ENCODE peak calls at places on chromosome 9, in five cellular contexts. U is neuronal stem cell, W is Panc1, S is tibial artery, V is BE2C. E is an unnamed sample. For H3K4me1, the result is how much of the 10 kb centered on the place peaks cover.

GRCh38 chr9:122379340-122379739 is 8.5 kb downstream of the PTGS1 start:
- DNase-seq in U (no peak), V (no peak), S (no peak), W (no peak), E (no peak)

GRCh38 chr9:110186254-110186653 is 21.7 kb downstream of the C9orf152 start:
- DNase-seq in W (no peak), U (no peak), S (no peak), V (no peak), E (no peak)

GRCh38 chr9:93830606-93831005 is 124.5 kb downstream of the BARX1 start:
- DNase-seq in S (no peak), U (no peak), W (no peak), V (no peak), E (no peak)

GRCh38 chr9:133120343-133121199 is 469 bp downstream of the RALGDS start:
- DNase-seq in S (no peak), U (no peak), W (no peak), V (peak), E (no peak)

GRCh38 chr9:129283705-129284606 is 105.9 kb upstream of the IER5L start:
- DNase-seq in S (peak), V (no peak), W (no peak), U (no peak), E (no peak)

GRCh38 chr9:117315236-117315635 is 99.6 kb downstream of the ASTN2 start:
- DNase-seq in V (no peak), W (no peak), S (no peak), U (no peak), E (peak)

GRCh38 chr9:75027187-75028107 is 646 bp downstream of the CARNMT1 start:
- DNase-seq in S (peak), U (no peak), W (no peak), V (peak), E (peak)

GRCh38 chr9:93818795-93819472 is 136.2 kb downstream of the BARX1 start:
- DNase-seq in W (no peak), S (no peak), U (no peak), V (no peak), E (no peak)

GRCh38 chr9:82539126-82539525 is 523.8 kb downstream of the RASEF start:
- DNase-seq in V (no peak), W (no peak), S (no peak), U (no peak), E (no peak)

GRCh38 chr9:34176089-34176488 is 2.8 kb upstream of the UBAP1 start:
- DNase-seq in W (no peak), V (no peak), U (no peak), S (no peak), E (no peak)

GRCh38 chr9:85599540-85600140 is 142.1 kb downstream of the AGTPBP1 start:
- DNase-seq in S (no peak), V (no peak), U (no peak), W (no peak), E (no peak)

GRCh38 chr9:100427366-100428263 is 672 bp downstream of the MSANTD3 start:
- DNase-seq in S (peak), U (peak), V (peak), W (no peak), E (peak)

GRCh38 chr9:78601957-78602565 is 305.1 kb downstream of the PSAT1 start:
- DNase-seq in W (peak), U (peak), S (no peak), V (peak), E (no peak)

GRCh38 chr9:106916491-106917235 is 53.7 kb downstream of the ZNF462 start:
- DNase-seq in V (no peak), U (no peak), S (no peak), W (peak), E (peak)

GRCh38 chr9:79581388-79581787 is 9.6 kb downstream of the TLE4 start:
- DNase-seq in S (no peak), U (no peak), W (no peak), V (peak), E (no peak)

GRCh38 chr9:124121725-124122124 is 110.2 kb downstream of the LHX2 start:
- DNase-seq in U (no peak), W (no peak), S (no peak), V (no peak), E (no peak)

GRCh38 chr9:37949576-37949975 is 45.6 kb upstream of the SLC25A51 start:
- DNase-seq in S (no peak), U (no peak), W (no peak), V (no peak), E (peak)

GRCh38 chr9:116695441-116695840 is 8.3 kb downstream of the TRIM32 start:
- DNase-seq in W (no peak), S (no peak), U (no peak), V (no peak), E (no peak)

GRCh38 chr9:111662851-111663823 is 1.7 kb downstream of the GNG10 start:
- DNase-seq in S (no peak), V (no peak), U (no peak), W (no peak), E (no peak)
- H3K4me3 ChIP-seq in S (no peak), V (peak), U (peak), W (peak), E (peak)

DNA sequence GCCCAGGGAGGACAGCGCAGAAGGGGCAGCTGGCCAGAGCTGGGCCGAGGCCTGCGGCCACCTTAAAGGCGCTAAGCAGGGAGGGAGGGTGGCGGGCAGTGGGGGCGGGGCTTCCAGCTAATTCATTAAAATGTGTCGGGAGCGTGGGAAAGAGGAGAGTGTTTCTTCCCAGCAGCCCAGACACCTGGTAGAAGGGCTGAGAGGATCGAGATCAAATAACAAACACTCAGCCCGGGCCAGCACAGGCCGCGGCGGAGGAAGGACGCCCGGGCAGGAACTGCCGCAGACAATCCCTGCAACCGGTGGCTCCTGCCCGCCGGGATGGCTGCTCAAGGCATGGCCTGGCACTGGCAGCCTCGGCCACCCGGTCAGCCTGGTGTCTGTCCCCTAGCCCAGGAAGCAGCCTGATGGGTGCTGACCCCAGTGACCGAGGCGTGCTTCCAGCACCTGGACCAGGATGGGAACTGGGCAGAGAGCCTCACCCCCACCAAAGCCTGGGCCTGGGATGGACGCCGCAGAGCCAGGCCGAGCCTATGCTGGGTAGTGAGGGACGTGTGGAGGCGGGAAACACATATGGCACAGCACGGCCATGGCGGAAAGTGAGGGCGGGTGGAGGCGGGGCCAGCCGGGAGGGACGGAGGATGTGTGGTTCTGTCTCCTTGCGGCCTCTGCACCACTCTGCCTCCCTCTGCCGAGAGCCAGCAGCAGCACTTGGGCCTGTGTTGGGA is 3.2 kb upstream of the NRARP start:
- DNase-seq in S (peak), V (peak), U (peak), W (no peak), E (peak)
- H3K4me1 ChIP-seq in S (under half), V (under half), U (under half), W (under half), E (under half)

DNA sequence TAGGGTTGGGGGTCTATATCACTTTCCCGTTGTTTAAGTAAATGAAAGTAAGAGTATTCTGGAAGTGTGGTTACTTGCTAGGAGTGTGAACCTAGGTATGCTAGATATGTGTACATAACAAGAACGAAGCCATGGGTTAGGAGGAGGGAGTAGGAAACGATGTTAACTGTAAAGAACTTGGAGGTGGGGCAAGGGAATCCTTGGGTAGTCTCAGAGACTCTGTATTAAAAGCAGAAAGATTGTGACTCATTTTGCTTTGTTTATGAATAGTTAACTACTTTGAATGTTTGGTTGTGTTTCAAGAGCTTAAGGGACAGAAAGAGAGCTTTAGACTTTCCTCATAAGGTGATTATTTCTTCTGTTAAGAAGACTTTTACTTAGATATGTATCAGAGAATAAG is 59.9 kb downstream of the TMEM252 start:
- DNase-seq in S (no peak), W (no peak), V (no peak), U (no peak), E (no peak)
- H3K4me3 ChIP-seq in S (no peak), W (no peak), V (no peak), U (no peak), E (no peak)

GRCh38 chr9:107931071-107931715 is 441.6 kb upstream of the KLF4 start:
- DNase-seq in V (no peak), U (no peak), S (no peak), W (no peak), E (no peak)

GRCh38 chr9:107927276-107927675 is 437.7 kb upstream of the KLF4 start:
- DNase-seq in S (no peak), U (no peak), V (no peak), W (no peak), E (no peak)

GRCh38 chr9:107928701-107929371 is 439.3 kb upstream of the KLF4 start:
- DNase-seq in U (no peak), S (no peak), W (no peak), V (no peak), E (no peak)

GRCh38 chr9:107932036-107932435 is 442.5 kb upstream of the KLF4 start:
- DNase-seq in S (no peak), W (no peak), V (no peak), U (no peak), E (no peak)

DNA sequence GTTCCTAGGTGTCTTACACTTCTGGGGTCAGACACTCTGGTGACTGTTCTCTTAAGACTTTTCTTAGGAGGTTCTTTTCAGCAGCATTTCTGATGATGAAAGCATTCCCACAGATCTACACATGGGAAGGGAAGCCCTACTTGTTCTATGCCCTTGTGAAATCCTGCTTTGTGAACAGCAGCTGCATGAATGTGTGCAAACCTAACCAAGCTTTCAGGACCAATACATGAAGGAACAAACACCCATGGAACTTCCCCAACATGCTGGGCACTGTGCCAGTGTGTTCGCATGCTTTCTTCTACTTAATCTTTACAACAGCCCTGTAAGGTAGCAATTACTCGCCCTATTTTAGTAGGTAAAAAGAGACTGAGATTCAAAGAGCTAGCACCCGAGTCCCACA is 439.9 kb upstream of the KLF4 start:
- DNase-seq in V (no peak), S (peak), U (no peak), W (no peak), E (peak)
- H3K4me1 ChIP-seq in V (under half), S (under half), U (under half), W (under half), E (under half)

DNA sequence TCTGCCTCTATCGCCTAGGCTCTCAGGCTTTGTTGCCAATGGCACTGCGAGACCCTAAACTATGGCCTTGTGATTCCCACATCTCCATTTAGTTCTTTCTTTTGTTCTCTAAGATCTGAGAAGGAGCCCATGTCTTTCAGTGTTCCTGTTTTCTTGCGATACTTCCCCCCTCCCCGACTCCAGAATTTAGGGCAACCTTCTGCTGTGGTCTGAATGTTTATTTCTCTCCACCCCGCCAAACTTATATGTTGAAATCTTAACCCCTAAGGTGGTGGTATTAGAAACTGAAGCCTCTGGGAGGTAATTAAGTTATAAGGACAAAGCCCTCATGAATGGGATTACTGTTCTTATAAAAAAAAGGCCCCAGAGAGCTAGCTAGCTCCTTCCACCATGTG is 6.4 kb downstream of the TMC1 start:
- DNase-seq in W (no peak), S (no peak), U (no peak), V (no peak), E (no peak)
- H3K4me3 ChIP-seq in W (peak), S (no peak), U (peak), V (no peak), E (peak)

GRCh38 chr9:135215571-135216161 is 128.2 kb downstream of the OLFM1 start:
- DNase-seq in V (peak), S (no peak), W (no peak), U (no peak), E (peak)

GRCh38 chr9:135217836-135218235 is 130.4 kb downstream of the OLFM1 start:
- DNase-seq in V (no peak), U (no peak), W (no peak), S (no peak), E (no peak)

GRCh38 chr9:135216236-135216635 is 128.8 kb downstream of the OLFM1 start:
- DNase-seq in S (no peak), V (peak), U (no peak), W (no peak), E (peak)

GRCh38 chr9:135218331-135219225 is 131.1 kb downstream of the OLFM1 start:
- DNase-seq in U (no peak), S (no peak), W (no peak), V (peak), E (no peak)

DNA sequence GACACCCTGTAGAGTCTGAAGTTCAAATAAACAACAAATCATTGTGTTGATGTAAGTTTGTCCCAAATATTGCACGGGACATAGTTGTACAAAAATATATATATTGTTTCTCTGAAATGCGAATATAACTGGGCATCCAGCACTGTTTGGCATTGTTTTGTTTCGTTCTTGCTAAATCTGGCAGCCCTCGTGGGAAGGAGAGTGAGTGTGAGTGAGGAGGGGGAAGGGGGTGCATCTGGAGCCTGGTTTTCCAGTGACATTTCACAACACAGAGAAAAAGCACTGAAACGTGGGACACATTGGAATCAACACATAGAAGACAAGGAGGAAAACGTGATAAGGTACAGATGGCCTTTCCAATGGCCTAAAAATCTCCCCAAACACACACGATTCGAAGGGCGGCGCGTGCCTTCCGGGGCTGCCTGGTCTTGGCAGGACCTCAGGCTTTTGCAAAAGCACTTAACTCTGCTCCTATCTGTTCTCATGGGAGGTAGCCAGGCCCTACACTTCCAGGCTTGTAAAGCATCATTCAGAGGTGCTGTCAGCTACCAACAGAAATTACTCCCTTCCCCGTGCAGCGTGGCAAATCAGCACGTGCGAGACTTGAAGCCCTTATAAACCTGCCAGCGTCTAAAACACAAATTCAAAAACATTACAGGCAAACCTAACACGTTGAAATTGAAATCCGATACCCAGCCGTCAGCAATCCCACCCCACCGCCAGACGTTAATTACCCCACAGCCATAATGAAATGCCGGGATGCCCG is 129.4 kb downstream of the OLFM1 start:
- DNase-seq in S (no peak), V (peak), W (no peak), U (no peak), E (peak)
- H3K4me1 ChIP-seq in S (under half), V (under half), W (under half), U (under half), E (under half)

DNA sequence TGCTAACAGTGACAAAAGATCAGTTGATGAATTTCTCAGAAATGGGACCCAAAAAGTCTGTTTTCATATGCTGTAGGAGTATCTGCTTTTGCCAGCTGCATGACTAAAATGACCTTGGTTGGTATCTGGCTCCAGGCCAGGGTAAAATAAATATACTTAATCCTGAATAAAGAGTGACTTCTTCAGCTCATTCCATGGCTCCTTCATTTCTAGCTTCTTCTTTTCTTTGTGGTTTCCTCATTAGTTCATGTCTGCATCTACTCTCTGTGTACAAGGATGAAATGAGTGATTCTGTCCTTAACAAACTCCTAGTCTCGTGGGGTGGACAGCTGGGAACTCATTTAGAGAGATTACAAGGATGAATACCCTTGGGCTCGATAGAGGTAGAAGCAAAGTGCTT is 36.0 kb downstream of the RCL1 start:
- DNase-seq in W (no peak), V (no peak), U (no peak), S (no peak), E (no peak)
- H3K4me3 ChIP-seq in W (no peak), V (no peak), U (no peak), S (no peak), E (no peak)

E was measured in psoas muscle.